ENCODE peak calls at places on chromosomes 11 and 22, in eight cellular contexts. One of them, this sample, is unnamed.

GRCh38 chr22:23862103-23862502 is 4.4 kb downstream of the SLC2A11 start:
- DNase-seq in left ventricle myocardium inferior: no peak
- DNase-seq in CD4-positive, CD25-positive, alpha-beta regulatory T cell: peak
- DNase-seq in RPMI7951: peak
- DNase-seq in stimulated activated naive CD8-positive, alpha-beta T cell treated with anti-CD3 and anti-CD28 coated beads, Interleukin-15, amount 100 ng/mL, for 72 hours: peak
- DNase-seq in AG04449: no peak
- DNase-seq in substantia nigra: no peak
- DNase-seq in RWPE1: no peak
- DNase-seq in this sample: no peak

GRCh38 chr11:116294630-116295029 is 478.2 kb downstream of the BUD13 start:
- DNase-seq in stimulated activated naive CD8-positive, alpha-beta T cell treated with anti-CD3 and anti-CD28 coated beads, Interleukin-15, amount 100 ng/mL, for 72 hours: no peak
- DNase-seq in CD4-positive, CD25-positive, alpha-beta regulatory T cell: no peak
- DNase-seq in substantia nigra: no peak
- DNase-seq in left ventricle myocardium inferior: no peak
- DNase-seq in RPMI7951: peak
- DNase-seq in RWPE1: no peak
- DNase-seq in AG04449: peak
- DNase-seq in this sample: no peak

GRCh38 chr11:111358038-111359001 is 20.8 kb downstream of the POU2AF1 start:
- DNase-seq in left ventricle myocardium inferior: no peak
- DNase-seq in AG04449: no peak
- DNase-seq in substantia nigra: no peak
- DNase-seq in CD4-positive, CD25-positive, alpha-beta regulatory T cell: no peak
- DNase-seq in stimulated activated naive CD8-positive, alpha-beta T cell treated with anti-CD3 and anti-CD28 coated beads, Interleukin-15, amount 100 ng/mL, for 72 hours: no peak
- DNase-seq in RPMI7951: no peak
- DNase-seq in RWPE1: no peak
- DNase-seq in this sample: no peak

GRCh38 chr22:46501701-46502100 is 35.7 kb downstream of the CELSR1 start:
- DNase-seq in left ventricle myocardium inferior: no peak
- DNase-seq in substantia nigra: no peak
- DNase-seq in AG04449: peak
- DNase-seq in CD4-positive, CD25-positive, alpha-beta regulatory T cell: no peak
- DNase-seq in RPMI7951: peak
- DNase-seq in RWPE1: peak
- DNase-seq in stimulated activated naive CD8-positive, alpha-beta T cell treated with anti-CD3 and anti-CD28 coated beads, Interleukin-15, amount 100 ng/mL, for 72 hours: no peak
- DNase-seq in this sample: no peak

GRCh38 chr11:10540915-10541591 is at the start of gene RNF141:
- DNase-seq in RPMI7951: peak
- DNase-seq in RWPE1: peak
- DNase-seq in substantia nigra: peak
- DNase-seq in AG04449: no peak
- DNase-seq in stimulated activated naive CD8-positive, alpha-beta T cell treated with anti-CD3 and anti-CD28 coated beads, Interleukin-15, amount 100 ng/mL, for 72 hours: peak
- DNase-seq in CD4-positive, CD25-positive, alpha-beta regulatory T cell: peak
- DNase-seq in left ventricle myocardium inferior: peak
- DNase-seq in this sample: peak

GRCh38 chr11:80733776-80734175 is 1292.9 kb upstream of the TENM4 start:
- DNase-seq in RWPE1: no peak
- DNase-seq in substantia nigra: no peak
- DNase-seq in AG04449: no peak
- DNase-seq in stimulated activated naive CD8-positive, alpha-beta T cell treated with anti-CD3 and anti-CD28 coated beads, Interleukin-15, amount 100 ng/mL, for 72 hours: no peak
- DNase-seq in CD4-positive, CD25-positive, alpha-beta regulatory T cell: no peak
- DNase-seq in RPMI7951: no peak
- DNase-seq in left ventricle myocardium inferior: no peak
- DNase-seq in this sample: no peak

GRCh38 chr11:128451651-128452470 is 135.5 kb downstream of the ETS1 start:
- DNase-seq in stimulated activated naive CD8-positive, alpha-beta T cell treated with anti-CD3 and anti-CD28 coated beads, Interleukin-15, amount 100 ng/mL, for 72 hours: no peak
- DNase-seq in RWPE1: no peak
- DNase-seq in left ventricle myocardium inferior: peak
- DNase-seq in CD4-positive, CD25-positive, alpha-beta regulatory T cell: no peak
- DNase-seq in RPMI7951: peak
- DNase-seq in AG04449: no peak
- DNase-seq in substantia nigra: peak
- DNase-seq in this sample: no peak

GRCh38 chr11:57069942-57070341 is 81.2 kb downstream of the OR5AK2 start:
- DNase-seq in RWPE1: no peak
- DNase-seq in substantia nigra: no peak
- DNase-seq in left ventricle myocardium inferior: no peak
- DNase-seq in RPMI7951: peak
- DNase-seq in CD4-positive, CD25-positive, alpha-beta regulatory T cell: no peak
- DNase-seq in AG04449: no peak
- DNase-seq in stimulated activated naive CD8-positive, alpha-beta T cell treated with anti-CD3 and anti-CD28 coated beads, Interleukin-15, amount 100 ng/mL, for 72 hours: no peak
- DNase-seq in this sample: no peak

GRCh38 chr11:2929511-2929879 is 275 bp upstream of the PHLDA2 start:
- DNase-seq in AG04449: no peak
- DNase-seq in stimulated activated naive CD8-positive, alpha-beta T cell treated with anti-CD3 and anti-CD28 coated beads, Interleukin-15, amount 100 ng/mL, for 72 hours: peak
- DNase-seq in RPMI7951: peak
- DNase-seq in left ventricle myocardium inferior: no peak
- DNase-seq in RWPE1: peak
- DNase-seq in substantia nigra: no peak
- DNase-seq in CD4-positive, CD25-positive, alpha-beta regulatory T cell: no peak
- DNase-seq in this sample: no peak

GRCh38 chr22:40410272-40410671 is 39.9 kb downstream of the SGSM3 start:
- DNase-seq in CD4-positive, CD25-positive, alpha-beta regulatory T cell: no peak
- DNase-seq in AG04449: no peak
- DNase-seq in left ventricle myocardium inferior: no peak
- DNase-seq in stimulated activated naive CD8-positive, alpha-beta T cell treated with anti-CD3 and anti-CD28 coated beads, Interleukin-15, amount 100 ng/mL, for 72 hours: no peak
- DNase-seq in RPMI7951: peak
- DNase-seq in substantia nigra: no peak
- DNase-seq in RWPE1: peak
- DNase-seq in this sample: no peak

GRCh38 chr11:11363674-11364073 is 10.6 kb upstream of the CSNK2A3 start:
- DNase-seq in AG04449: no peak
- DNase-seq in substantia nigra: no peak
- DNase-seq in CD4-positive, CD25-positive, alpha-beta regulatory T cell: no peak
- DNase-seq in left ventricle myocardium inferior: no peak
- DNase-seq in RWPE1: no peak
- DNase-seq in RPMI7951: no peak
- DNase-seq in stimulated activated naive CD8-positive, alpha-beta T cell treated with anti-CD3 and anti-CD28 coated beads, Interleukin-15, amount 100 ng/mL, for 72 hours: no peak
- DNase-seq in this sample: no peak

GRCh38 chr11:60947666-60948065 is 4.3 kb downstream of the SLC15A3 start:
- DNase-seq in RPMI7951: no peak
- DNase-seq in substantia nigra: peak
- DNase-seq in AG04449: no peak
- DNase-seq in left ventricle myocardium inferior: no peak
- DNase-seq in RWPE1: no peak
- DNase-seq in CD4-positive, CD25-positive, alpha-beta regulatory T cell: no peak
- DNase-seq in stimulated activated naive CD8-positive, alpha-beta T cell treated with anti-CD3 and anti-CD28 coated beads, Interleukin-15, amount 100 ng/mL, for 72 hours: no peak
- DNase-seq in this sample: no peak

GRCh38 chr11:57512646-57513445 is 2.7 kb downstream of the SLC43A1 start:
- DNase-seq in substantia nigra: no peak
- DNase-seq in stimulated activated naive CD8-positive, alpha-beta T cell treated with anti-CD3 and anti-CD28 coated beads, Interleukin-15, amount 100 ng/mL, for 72 hours: no peak
- DNase-seq in RPMI7951: no peak
- DNase-seq in RWPE1: no peak
- DNase-seq in left ventricle myocardium inferior: no peak
- DNase-seq in CD4-positive, CD25-positive, alpha-beta regulatory T cell: no peak
- DNase-seq in AG04449: no peak
- DNase-seq in this sample: no peak

GRCh38 chr22:45344339-45344738 is 34.6 kb downstream of the FAM118A start:
- DNase-seq in left ventricle myocardium inferior: no peak
- DNase-seq in CD4-positive, CD25-positive, alpha-beta regulatory T cell: no peak
- DNase-seq in RPMI7951: no peak
- DNase-seq in stimulated activated naive CD8-positive, alpha-beta T cell treated with anti-CD3 and anti-CD28 coated beads, Interleukin-15, amount 100 ng/mL, for 72 hours: no peak
- DNase-seq in AG04449: no peak
- DNase-seq in RWPE1: no peak
- DNase-seq in substantia nigra: no peak
- DNase-seq in this sample: no peak

GRCh38 chr11:133386262-133386661 is 146.0 kb downstream of the OPCML start:
- DNase-seq in left ventricle myocardium inferior: no peak
- DNase-seq in substantia nigra: no peak
- DNase-seq in RWPE1: no peak
- DNase-seq in stimulated activated naive CD8-positive, alpha-beta T cell treated with anti-CD3 and anti-CD28 coated beads, Interleukin-15, amount 100 ng/mL, for 72 hours: no peak
- DNase-seq in CD4-positive, CD25-positive, alpha-beta regulatory T cell: no peak
- DNase-seq in AG04449: no peak
- DNase-seq in RPMI7951: no peak
- DNase-seq in this sample: no peak

GRCh38 chr11:60771879-60772525 is 13.1 kb upstream of the MS4A10 start:
- DNase-seq in stimulated activated naive CD8-positive, alpha-beta T cell treated with anti-CD3 and anti-CD28 coated beads, Interleukin-15, amount 100 ng/mL, for 72 hours: no peak
- DNase-seq in RWPE1: no peak
- DNase-seq in RPMI7951: peak
- DNase-seq in left ventricle myocardium inferior: no peak
- DNase-seq in CD4-positive, CD25-positive, alpha-beta regulatory T cell: no peak
- DNase-seq in AG04449: no peak
- DNase-seq in substantia nigra: no peak
- DNase-seq in this sample: no peak

GRCh38 chr11:68942090-68942620 is 38.5 kb downstream of the IGHMBP2 start:
- DNase-seq in CD4-positive, CD25-positive, alpha-beta regulatory T cell: no peak
- DNase-seq in stimulated activated naive CD8-positive, alpha-beta T cell treated with anti-CD3 and anti-CD28 coated beads, Interleukin-15, amount 100 ng/mL, for 72 hours: no peak
- DNase-seq in substantia nigra: no peak
- DNase-seq in AG04449: no peak
- DNase-seq in left ventricle myocardium inferior: no peak
- DNase-seq in RWPE1: no peak
- DNase-seq in RPMI7951: no peak
- DNase-seq in this sample: no peak

GRCh38 chr22:23897320-23897719 is 3.1 kb downstream of the MIF start:
- DNase-seq in RPMI7951: no peak
- DNase-seq in substantia nigra: no peak
- DNase-seq in AG04449: no peak
- DNase-seq in left ventricle myocardium inferior: no peak
- DNase-seq in CD4-positive, CD25-positive, alpha-beta regulatory T cell: no peak
- DNase-seq in stimulated activated naive CD8-positive, alpha-beta T cell treated with anti-CD3 and anti-CD28 coated beads, Interleukin-15, amount 100 ng/mL, for 72 hours: no peak
- DNase-seq in RWPE1: no peak
- DNase-seq in this sample: no peak

GRCh38 chr22:39537981-39538380 is 5.4 kb upstream of the RPS19BP1 start:
- DNase-seq in RWPE1: no peak
- DNase-seq in CD4-positive, CD25-positive, alpha-beta regulatory T cell: no peak
- DNase-seq in left ventricle myocardium inferior: no peak
- DNase-seq in RPMI7951: no peak
- DNase-seq in AG04449: no peak
- DNase-seq in stimulated activated naive CD8-positive, alpha-beta T cell treated with anti-CD3 and anti-CD28 coated beads, Interleukin-15, amount 100 ng/mL, for 72 hours: no peak
- DNase-seq in substantia nigra: no peak
- DNase-seq in this sample: no peak

GRCh38 chr11:27118371-27118770 is 77.8 kb downstream of the BBOX1 start:
- DNase-seq in CD4-positive, CD25-positive, alpha-beta regulatory T cell: no peak
- DNase-seq in AG04449: no peak
- DNase-seq in RPMI7951: no peak
- DNase-seq in left ventricle myocardium inferior: no peak
- DNase-seq in substantia nigra: no peak
- DNase-seq in RWPE1: no peak
- DNase-seq in stimulated activated naive CD8-positive, alpha-beta T cell treated with anti-CD3 and anti-CD28 coated beads, Interleukin-15, amount 100 ng/mL, for 72 hours: no peak
- DNase-seq in this sample: no peak

GRCh38 chr11:25535462-25535861 is 796.5 kb upstream of the ANO3 start:
- DNase-seq in RPMI7951: no peak
- DNase-seq in AG04449: no peak
- DNase-seq in CD4-positive, CD25-positive, alpha-beta regulatory T cell: no peak
- DNase-seq in left ventricle myocardium inferior: no peak
- DNase-seq in RWPE1: no peak
- DNase-seq in stimulated activated naive CD8-positive, alpha-beta T cell treated with anti-CD3 and anti-CD28 coated beads, Interleukin-15, amount 100 ng/mL, for 72 hours: no peak
- DNase-seq in substantia nigra: no peak
- DNase-seq in this sample: no peak

GRCh38 chr11:118634435-118635236 is 27.2 kb downstream of the PHLDB1 start:
- DNase-seq in stimulated activated naive CD8-positive, alpha-beta T cell treated with anti-CD3 and anti-CD28 coated beads, Interleukin-15, amount 100 ng/mL, for 72 hours: no peak
- DNase-seq in left ventricle myocardium inferior: peak
- DNase-seq in CD4-positive, CD25-positive, alpha-beta regulatory T cell: peak
- DNase-seq in RWPE1: peak
- DNase-seq in RPMI7951: no peak
- DNase-seq in substantia nigra: peak
- DNase-seq in AG04449: no peak
- DNase-seq in this sample: no peak

GRCh38 chr22:20444325-20444724 is 6.7 kb upstream of the SCARF2 start:
- DNase-seq in CD4-positive, CD25-positive, alpha-beta regulatory T cell: no peak
- DNase-seq in RWPE1: no peak
- DNase-seq in substantia nigra: no peak
- DNase-seq in AG04449: no peak
- DNase-seq in left ventricle myocardium inferior: no peak
- DNase-seq in stimulated activated naive CD8-positive, alpha-beta T cell treated with anti-CD3 and anti-CD28 coated beads, Interleukin-15, amount 100 ng/mL, for 72 hours: no peak
- DNase-seq in RPMI7951: no peak
- DNase-seq in this sample: no peak

GRCh38 chr11:45436118-45436517 is 150.0 kb upstream of the SYT13 start:
- DNase-seq in CD4-positive, CD25-positive, alpha-beta regulatory T cell: no peak
- DNase-seq in AG04449: no peak
- DNase-seq in stimulated activated naive CD8-positive, alpha-beta T cell treated with anti-CD3 and anti-CD28 coated beads, Interleukin-15, amount 100 ng/mL, for 72 hours: no peak
- DNase-seq in RWPE1: no peak
- DNase-seq in RPMI7951: no peak
- DNase-seq in left ventricle myocardium inferior: no peak
- DNase-seq in substantia nigra: no peak
- DNase-seq in this sample: no peak

GRCh38 chr11:65041206-65042035 is at the start of gene SAC3D1:
- DNase-seq in RPMI7951: peak
- DNase-seq in CD4-positive, CD25-positive, alpha-beta regulatory T cell: peak
- DNase-seq in AG04449: no peak
- DNase-seq in left ventricle myocardium inferior: no peak
- DNase-seq in substantia nigra: peak
- DNase-seq in stimulated activated naive CD8-positive, alpha-beta T cell treated with anti-CD3 and anti-CD28 coated beads, Interleukin-15, amount 100 ng/mL, for 72 hours: no peak
- DNase-seq in RWPE1: no peak
- DNase-seq in this sample: no peak

GRCh38 chr11:31817621-31818493 is 6.7 kb upstream of the PAX6 start:
- DNase-seq in CD4-positive, CD25-positive, alpha-beta regulatory T cell: no peak
- DNase-seq in stimulated activated naive CD8-positive, alpha-beta T cell treated with anti-CD3 and anti-CD28 coated beads, Interleukin-15, amount 100 ng/mL, for 72 hours: no peak
- DNase-seq in substantia nigra: peak
- DNase-seq in RWPE1: no peak
- DNase-seq in AG04449: no peak
- DNase-seq in RPMI7951: no peak
- DNase-seq in left ventricle myocardium inferior: no peak
- DNase-seq in this sample: no peak

GRCh38 chr11:117099681-117100080 is 1.5 kb upstream of the SIK3 start:
- DNase-seq in AG04449: no peak
- DNase-seq in left ventricle myocardium inferior: no peak
- DNase-seq in RPMI7951: no peak
- DNase-seq in CD4-positive, CD25-positive, alpha-beta regulatory T cell: no peak
- DNase-seq in stimulated activated naive CD8-positive, alpha-beta T cell treated with anti-CD3 and anti-CD28 coated beads, Interleukin-15, amount 100 ng/mL, for 72 hours: no peak
- DNase-seq in RWPE1: no peak
- DNase-seq in substantia nigra: no peak
- DNase-seq in this sample: no peak

GRCh38 chr22:19823638-19824196 is 31.0 kb downstream of the GNB1L start:
- DNase-seq in RWPE1: peak
- DNase-seq in left ventricle myocardium inferior: no peak
- DNase-seq in substantia nigra: no peak
- DNase-seq in stimulated activated naive CD8-positive, alpha-beta T cell treated with anti-CD3 and anti-CD28 coated beads, Interleukin-15, amount 100 ng/mL, for 72 hours: no peak
- DNase-seq in RPMI7951: no peak
- DNase-seq in CD4-positive, CD25-positive, alpha-beta regulatory T cell: no peak
- DNase-seq in AG04449: no peak
- DNase-seq in this sample: no peak

GRCh38 chr11:121163658-121164308 is 62.7 kb downstream of the TECTA start:
- DNase-seq in AG04449: no peak
- DNase-seq in RPMI7951: no peak
- DNase-seq in stimulated activated naive CD8-positive, alpha-beta T cell treated with anti-CD3 and anti-CD28 coated beads, Interleukin-15, amount 100 ng/mL, for 72 hours: no peak
- DNase-seq in substantia nigra: no peak
- DNase-seq in CD4-positive, CD25-positive, alpha-beta regulatory T cell: no peak
- DNase-seq in RWPE1: peak
- DNase-seq in left ventricle myocardium inferior: no peak
- DNase-seq in this sample: no peak

GRCh38 chr11:12019337-12019736 is 10.9 kb upstream of the DKK3 start:
- DNase-seq in stimulated activated naive CD8-positive, alpha-beta T cell treated with anti-CD3 and anti-CD28 coated beads, Interleukin-15, amount 100 ng/mL, for 72 hours: no peak
- DNase-seq in AG04449: no peak
- DNase-seq in left ventricle myocardium inferior: no peak
- DNase-seq in RPMI7951: peak
- DNase-seq in RWPE1: no peak
- DNase-seq in CD4-positive, CD25-positive, alpha-beta regulatory T cell: no peak
- DNase-seq in substantia nigra: peak
- DNase-seq in this sample: no peak

GRCh38 chr11:67313125-67313890 is 10.0 kb downstream of the SSH3 start:
- DNase-seq in RPMI7951: no peak
- DNase-seq in AG04449: no peak
- DNase-seq in left ventricle myocardium inferior: no peak
- DNase-seq in RWPE1: no peak
- DNase-seq in CD4-positive, CD25-positive, alpha-beta regulatory T cell: no peak
- DNase-seq in stimulated activated naive CD8-positive, alpha-beta T cell treated with anti-CD3 and anti-CD28 coated beads, Interleukin-15, amount 100 ng/mL, for 72 hours: no peak
- DNase-seq in substantia nigra: no peak
- DNase-seq in this sample: no peak

GRCh38 chr11:112579282-112579681 is 318.6 kb upstream of the PLET1 start:
- DNase-seq in stimulated activated naive CD8-positive, alpha-beta T cell treated with anti-CD3 and anti-CD28 coated beads, Interleukin-15, amount 100 ng/mL, for 72 hours: no peak
- DNase-seq in substantia nigra: no peak
- DNase-seq in RPMI7951: no peak
- DNase-seq in left ventricle myocardium inferior: no peak
- DNase-seq in RWPE1: no peak
- DNase-seq in AG04449: no peak
- DNase-seq in CD4-positive, CD25-positive, alpha-beta regulatory T cell: no peak
- DNase-seq in this sample: no peak

GRCh38 chr11:120432056-120433018 is 79.2 kb upstream of the GRIK4 start:
- DNase-seq in RPMI7951: peak
- DNase-seq in CD4-positive, CD25-positive, alpha-beta regulatory T cell: no peak
- DNase-seq in left ventricle myocardium inferior: no peak
- DNase-seq in RWPE1: peak
- DNase-seq in AG04449: peak
- DNase-seq in substantia nigra: no peak
- DNase-seq in stimulated activated naive CD8-positive, alpha-beta T cell treated with anti-CD3 and anti-CD28 coated beads, Interleukin-15, amount 100 ng/mL, for 72 hours: peak
- DNase-seq in this sample: no peak

GRCh38 chr11:16905375-16905774 is 108.8 kb downstream of the PLEKHA7 start:
- DNase-seq in RWPE1: no peak
- DNase-seq in AG04449: no peak
- DNase-seq in RPMI7951: no peak
- DNase-seq in left ventricle myocardium inferior: no peak
- DNase-seq in stimulated activated naive CD8-positive, alpha-beta T cell treated with anti-CD3 and anti-CD28 coated beads, Interleukin-15, amount 100 ng/mL, for 72 hours: no peak
- DNase-seq in substantia nigra: no peak
- DNase-seq in CD4-positive, CD25-positive, alpha-beta regulatory T cell: no peak
- DNase-seq in this sample: no peak